ENCODE peak calls at places on chromosome 14, in nine cellular contexts. B, P, M, H, S, K, G, F and L are unnamed samples.

GRCh38 chr14:71348817-71349216 is 441.6 kb downstream of the PCNX1 start:
- DNase-seq in F (no peak), K (no peak), B (no peak), S (no peak), P (no peak), G (no peak), H (no peak), M (no peak), L (no peak)

GRCh38 chr14:24837280-24838046 is 203.5 kb upstream of the GZMB start:
- DNase-seq in K (no peak), P (no peak), G (no peak), S (no peak), B (no peak), M (no peak), H (no peak), F (no peak), L (no peak)

GRCh38 chr14:106578479-106578878 is 1052.1 kb downstream of the TMEM121 start:
- DNase-seq in S (no peak), H (no peak), M (no peak), G (no peak), P (no peak), B (no peak), F (no peak), K (no peak), L (peak)

GRCh38 chr14:23557946-23558345 is 1.9 kb downstream of the THTPA start:
- DNase-seq in P (no peak), G (no peak), B (no peak), K (no peak), M (no peak), H (no peak), F (no peak), S (no peak), L (no peak)

GRCh38 chr14:93160353-93160801 is 24.3 kb downstream of the MOAP1 start:
- DNase-seq in S (no peak), G (no peak), P (no peak), F (peak), K (no peak), B (no peak), H (no peak), M (no peak), L (no peak)

GRCh38 chr14:65263161-65263788 is 149.3 kb upstream of the FUT8 start:
- DNase-seq in K (no peak), H (peak), F (no peak), B (peak), G (no peak), M (no peak), P (no peak), S (no peak), L (no peak)

GRCh38 chr14:105471823-105472495 is 2.7 kb upstream of the CRIP2 start:
- DNase-seq in G (no peak), P (no peak), M (no peak), F (no peak), H (no peak), K (no peak), S (no peak), B (no peak), L (no peak)

GRCh38 chr14:77868552-77869300 is 68.8 kb downstream of the ADCK1 start:
- DNase-seq in F (no peak), G (no peak), H (no peak), M (no peak), B (no peak), S (peak), K (no peak), P (no peak), L (no peak)

GRCh38 chr14:77376380-77376770 is 519 bp downstream of the TMED8 start:
- DNase-seq in B (no peak), G (peak), P (no peak), F (no peak), M (no peak), K (peak), S (no peak), H (peak), L (peak)

GRCh38 chr14:35304812-35305462 is 12.8 kb downstream of the PSMA6 start:
- DNase-seq in P (no peak), G (no peak), B (no peak), K (no peak), S (no peak), M (no peak), F (no peak), H (no peak), L (no peak)
- TF ChIP-seq CTCF in P (no peak), G (no peak), B (no peak), K (no peak), S (no peak), M (no peak), F (no peak), H (no peak), L (no peak)

GRCh38 chr14:60327447-60328331 is 78.7 kb downstream of the PPM1A start:
- DNase-seq in G (peak), P (no peak), K (no peak), M (no peak), S (no peak), H (no peak), B (no peak), F (peak), L (peak)
- TF ChIP-seq CTCF in G (no peak), P (no peak), K (no peak), M (no peak), S (no peak), H (no peak), B (no peak), F (no peak), L (no peak)

DNA sequence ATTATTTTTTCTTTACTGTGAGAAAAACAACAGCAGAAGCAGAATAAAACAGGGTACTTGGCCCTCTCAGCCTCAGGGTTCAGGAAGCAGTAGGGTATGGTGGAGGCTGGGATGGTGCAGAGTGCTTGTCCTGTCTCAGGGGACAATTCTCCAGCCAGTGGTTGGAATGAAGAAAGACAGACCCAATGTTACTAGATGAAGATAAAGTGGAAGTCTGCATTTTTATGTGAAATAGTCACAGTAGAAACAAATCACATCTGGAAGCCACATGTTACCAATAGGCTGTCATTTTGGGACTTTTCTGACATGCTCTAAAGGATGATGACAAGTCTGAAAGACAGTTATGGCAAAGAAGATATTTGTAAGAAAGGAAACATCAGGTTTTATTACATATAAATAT is 32.3 kb downstream of the PROX2 start:
- DNase-seq in S (no peak), G (no peak), K (no peak), B (no peak), F (no peak), H (no peak), P (no peak), M (no peak), L (no peak)
- TF ChIP-seq CTCF in S (no peak), G (no peak), K (no peak), B (no peak), F (no peak), H (no peak), P (peak), M (peak), L (no peak)

GRCh38 chr14:103728721-103729120 is 13.1 kb downstream of the ZFYVE21 start:
- DNase-seq in P (no peak), G (no peak), B (no peak), K (no peak), F (no peak), H (peak), M (no peak), S (no peak), L (no peak)

GRCh38 chr14:103731481-103731880 is 15.9 kb downstream of the ZFYVE21 start:
- DNase-seq in M (no peak), H (no peak), P (no peak), S (no peak), G (no peak), F (no peak), K (no peak), B (no peak), L (no peak)

GRCh38 chr14:103731916-103732867 is 16.6 kb downstream of the ZFYVE21 start:
- DNase-seq in B (no peak), G (no peak), P (no peak), F (no peak), S (no peak), M (no peak), K (no peak), H (no peak), L (no peak)

GRCh38 chr14:103729496-103730448 is 14.2 kb downstream of the ZFYVE21 start:
- DNase-seq in K (no peak), B (no peak), F (no peak), H (no peak), M (no peak), P (no peak), S (no peak), G (no peak), L (no peak)

DNA sequence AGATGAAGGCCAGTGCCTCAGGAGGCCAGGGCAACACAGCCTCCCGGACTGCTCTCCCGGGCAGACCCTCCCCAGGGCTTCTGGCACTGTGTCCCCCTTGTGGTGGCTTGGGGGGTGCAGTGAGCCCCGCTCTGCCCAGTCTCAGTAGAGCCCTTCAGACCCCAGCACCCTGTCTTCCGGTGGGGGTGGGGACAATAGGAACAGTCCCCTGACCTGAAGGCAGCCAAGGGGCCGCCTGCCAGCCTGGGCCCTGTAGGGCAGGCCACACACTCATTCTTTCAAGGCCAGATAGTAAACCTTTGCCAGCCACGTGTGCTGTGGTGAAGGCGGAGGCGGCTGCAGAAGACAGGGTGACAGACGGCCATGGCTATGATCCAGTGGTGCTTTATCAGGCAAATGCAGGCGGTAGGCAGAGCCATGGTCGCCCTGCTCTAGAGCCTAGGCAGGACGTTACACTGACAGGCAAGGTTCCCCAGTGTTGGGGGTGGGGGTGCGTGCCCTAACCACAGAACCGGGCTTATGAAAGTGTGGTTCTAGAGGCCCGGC is 15.0 kb downstream of the ZFYVE21 start:
- DNase-seq in B (no peak), F (no peak), M (no peak), G (no peak), P (no peak), S (no peak), K (no peak), H (no peak), L (no peak)
- TF ChIP-seq CTCF in B (no peak), F (no peak), M (peak), G (no peak), P (peak), S (no peak), K (peak), H (peak), L (no peak)

GRCh38 chr14:52883658-52884057 is 67.2 kb downstream of the FERMT2 start:
- DNase-seq in P (no peak), K (no peak), H (no peak), B (no peak), G (no peak), F (no peak), S (no peak), M (no peak), L (no peak)
- TF ChIP-seq CTCF in P (no peak), K (no peak), H (no peak), B (no peak), G (no peak), F (no peak), S (no peak), M (no peak), L (no peak)

DNA sequence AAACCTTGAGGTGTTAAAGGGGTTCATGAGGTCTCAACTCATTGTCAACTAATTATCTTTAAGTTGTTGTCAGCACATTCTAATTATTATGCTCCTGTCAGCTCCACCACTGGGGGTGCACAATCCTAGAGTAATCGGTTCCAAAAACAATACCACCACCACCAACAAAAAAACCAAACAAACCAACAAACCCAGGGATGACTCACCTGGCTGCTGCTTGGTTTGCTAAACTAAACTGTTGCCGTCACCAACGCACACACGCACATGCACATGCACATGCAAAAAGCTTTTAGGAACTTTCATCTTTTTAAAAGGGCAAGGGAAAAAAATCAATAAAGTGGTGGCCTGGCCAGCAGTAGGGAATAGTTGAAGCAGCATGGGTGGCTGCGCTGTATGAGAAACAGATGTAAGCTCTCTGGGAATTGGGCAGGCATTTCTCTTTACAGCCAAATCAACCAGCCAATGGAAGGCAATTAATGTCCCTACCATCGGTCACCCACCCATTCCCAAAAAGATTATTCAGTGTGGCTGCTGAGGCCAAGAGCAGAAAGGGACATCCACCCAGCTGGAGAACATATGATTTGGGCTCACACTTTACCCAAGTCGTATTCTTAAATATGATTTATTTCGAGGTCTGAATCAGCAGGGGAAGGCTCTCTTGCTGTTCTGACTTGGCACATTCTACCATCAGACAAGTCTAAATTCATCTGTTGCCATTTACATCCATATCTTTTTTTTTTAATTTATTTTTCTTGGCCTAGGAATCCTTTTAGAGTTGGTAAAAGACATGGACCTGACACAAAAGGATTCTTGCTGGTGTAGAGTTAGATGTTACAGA is 20.0 kb downstream of the TMEM30B start:
- DNase-seq in M (peak), F (peak), S (no peak), P (peak), H (peak), G (no peak), B (no peak), K (no peak), L (no peak)
- TF ChIP-seq CTCF in M (no peak), F (no peak), S (no peak), P (peak), H (peak), G (no peak), B (no peak), K (no peak), L (no peak)

DNA sequence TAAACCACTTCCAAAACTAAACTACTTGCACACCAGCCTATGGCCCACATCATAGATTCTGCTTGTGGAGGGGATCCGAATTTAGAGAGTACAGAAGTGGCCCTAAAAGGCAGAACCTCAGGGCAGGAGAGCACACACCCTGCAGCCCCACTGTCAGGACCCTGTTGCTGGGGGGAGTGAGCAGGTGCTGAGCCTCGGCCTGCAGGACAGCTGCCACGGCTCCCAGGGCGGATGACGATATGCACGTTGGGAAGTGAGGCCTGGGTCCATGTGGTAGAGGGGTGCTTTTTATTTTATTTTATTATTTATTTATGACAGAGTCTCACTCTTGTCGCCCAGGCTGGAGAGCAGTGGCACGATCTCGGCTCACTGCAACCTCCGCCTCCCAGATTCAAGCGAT is 73.5 kb downstream of the TNFAIP2 start:
- DNase-seq in P (no peak), K (no peak), F (no peak), B (peak), S (no peak), M (no peak), H (no peak), G (no peak), L (no peak)
- TF ChIP-seq CTCF in P (no peak), K (no peak), F (no peak), B (no peak), S (no peak), M (no peak), H (no peak), G (no peak), L (no peak)

GRCh38 chr14:103551338-103551762 is 11.1 kb downstream of the BAG5 start:
- DNase-seq in M (no peak), B (peak), K (no peak), G (no peak), P (no peak), F (no peak), H (no peak), S (no peak), L (no peak)

GRCh38 chr14:103547941-103548462 is 14.5 kb downstream of the BAG5 start:
- DNase-seq in S (no peak), B (peak), H (no peak), G (no peak), M (no peak), F (no peak), P (no peak), K (no peak), L (no peak)

GRCh38 chr14:103548463-103549351 is 13.8 kb downstream of the BAG5 start:
- DNase-seq in F (no peak), G (no peak), P (no peak), S (no peak), B (peak), K (no peak), M (no peak), H (no peak), L (no peak)

GRCh38 chr14:103550451-103551337 is 11.8 kb downstream of the BAG5 start:
- DNase-seq in M (no peak), K (no peak), B (peak), F (no peak), H (no peak), S (peak), P (no peak), G (no peak), L (no peak)

GRCh38 chr14:103549361-103550311 is 12.8 kb downstream of the BAG5 start:
- DNase-seq in M (no peak), P (no peak), K (no peak), B (peak), F (no peak), S (no peak), G (no peak), H (no peak), L (no peak)
- TF ChIP-seq CTCF in M (no peak), P (no peak), K (no peak), B (no peak), F (no peak), S (no peak), G (no peak), H (no peak), L (no peak)

GRCh38 chr14:33317675-33318074 is 379.0 kb downstream of the NPAS3 start:
- DNase-seq in H (no peak), B (no peak), K (no peak), G (no peak), M (no peak), F (no peak), S (no peak), P (no peak), L (no peak)

GRCh38 chr14:33315217-33315616 is 376.5 kb downstream of the NPAS3 start:
- DNase-seq in H (no peak), M (no peak), B (no peak), P (no peak), S (no peak), G (no peak), F (no peak), K (no peak), L (no peak)

GRCh38 chr14:33315721-33316120 is 377.0 kb downstream of the NPAS3 start:
- DNase-seq in B (no peak), P (no peak), F (no peak), M (no peak), G (no peak), H (no peak), K (no peak), S (no peak), L (no peak)
- TF ChIP-seq CTCF in B (no peak), P (no peak), F (no peak), M (no peak), G (no peak), H (no peak), K (no peak), S (no peak), L (no peak)